ENCODE peak calls at places on chromosomes 12 and 14, in nine cellular contexts. D is hippocampal formation; C is HTR-8/SVneo; H is Daoy; O is kidney tubule cell; A is NCI-H774; Z is HCEC 1CT; L is CD4-positive, alpha-beta memory T cell; M is amygdala. T is an unnamed sample.

GRCh38 chr12:62284749-62285148 is 24.5 kb downstream of the USP15 start:
- DNase-seq in D (no peak), C (no peak), H (no peak), O (no peak), A (no peak), Z (no peak), L (no peak), M (no peak), T (no peak)

GRCh38 chr14:74980746-74981661 is 21.7 kb upstream of the EIF2B2 start:
- DNase-seq in D (no peak), C (peak), H (peak), O (peak), A (no peak), Z (peak), L (no peak), M (no peak), T (peak)

GRCh38 chr14:67557656-67558055 is 24.6 kb downstream of the PLEKHH1 start:
- DNase-seq in D (no peak), C (no peak), H (no peak), O (no peak), A (no peak), Z (no peak), L (no peak), M (no peak), T (no peak)

GRCh38 chr12:121295746-121296617 is 527 bp downstream of the CAMKK2 start:
- DNase-seq in D (no peak), C (peak), H (peak), O (peak), A (no peak), Z (no peak), L (peak), M (peak), T (peak)

GRCh38 chr12:103801709-103802585 is 39.1 kb downstream of the NT5DC3 start:
- DNase-seq in D (no peak), C (no peak), H (peak), O (peak), A (no peak), Z (no peak), L (no peak), M (no peak), T (peak)

GRCh38 chr12:118059645-118060275 is 1.2 kb downstream of the WSB2 start:
- DNase-seq in D (peak), C (no peak), H (peak), O (no peak), A (no peak), Z (no peak), L (no peak), M (no peak), T (no peak)

GRCh38 chr12:79125358-79125757 is 260.8 kb downstream of the SYT1 start:
- DNase-seq in D (no peak), C (no peak), H (no peak), O (no peak), A (no peak), Z (no peak), L (no peak), M (no peak), T (no peak)

GRCh38 chr12:92235703-92236472 is 90.2 kb upstream of the BTG1 start:
- DNase-seq in D (no peak), C (no peak), H (no peak), O (no peak), A (no peak), Z (no peak), L (no peak), M (no peak), T (no peak)

GRCh38 chr14:90402009-90402408 is 5.2 kb downstream of the CALM1 start:
- DNase-seq in D (no peak), C (no peak), H (no peak), O (no peak), A (no peak), Z (no peak), L (no peak), M (no peak), T (no peak)

GRCh38 chr12:115507951-115508722 is 769.4 kb downstream of the MED13L start:
- DNase-seq in D (peak), C (no peak), H (no peak), O (no peak), A (peak), Z (no peak), L (no peak), M (peak), T (no peak)

GRCh38 chr14:101175731-101176534 is 272.4 kb upstream of the RTL1 start:
- DNase-seq in D (no peak), C (no peak), H (no peak), O (no peak), A (peak), Z (no peak), L (no peak), M (no peak), T (no peak)

GRCh38 chr12:92943482-92944250 is 14.6 kb upstream of the EEA1 start:
- DNase-seq in D (no peak), C (no peak), H (no peak), O (no peak), A (no peak), Z (peak), L (no peak), M (no peak), T (peak)

GRCh38 chr14:21382886-21383847 is 652 bp downstream of the SUPT16H start:
- DNase-seq in D (no peak), C (peak), H (peak), O (peak), A (peak), Z (peak), L (peak), M (no peak), T (peak)

GRCh38 chr12:4244868-4245267 is 28.7 kb upstream of the CCND2 start:
- DNase-seq in D (no peak), C (no peak), H (no peak), O (no peak), A (no peak), Z (no peak), L (no peak), M (no peak), T (no peak)

GRCh38 chr14:73428354-73428824 is 30.0 kb downstream of the NUMB start:
- DNase-seq in D (no peak), C (no peak), H (no peak), O (peak), A (no peak), Z (no peak), L (no peak), M (no peak), T (peak)

GRCh38 chr14:72675126-72675525 is 218.8 kb downstream of the DPF3 start:
- DNase-seq in D (no peak), C (no peak), H (no peak), O (no peak), A (no peak), Z (no peak), L (no peak), M (no peak), T (no peak)

GRCh38 chr14:56342419-56342901 is 224.2 kb downstream of the PELI2 start:
- DNase-seq in D (no peak), C (no peak), H (no peak), O (no peak), A (no peak), Z (peak), L (no peak), M (no peak), T (peak)

GRCh38 chr12:39331539-39332261 is 111.2 kb downstream of the KIF21A start:
- DNase-seq in D (no peak), C (no peak), H (no peak), O (no peak), A (no peak), Z (no peak), L (peak), M (no peak), T (no peak)

GRCh38 chr12:123384318-123384993 is 524 bp downstream of the KMT5A start:
- DNase-seq in D (no peak), C (no peak), H (peak), O (peak), A (no peak), Z (no peak), L (no peak), M (no peak), T (no peak)

GRCh38 chr14:20499108-20499507 is 6.2 kb upstream of the RNASE10 start:
- DNase-seq in D (no peak), C (no peak), H (no peak), O (peak), A (no peak), Z (no peak), L (no peak), M (no peak), T (no peak)

GRCh38 chr12:75439048-75439447 is 41.5 kb upstream of the GLIPR1 start:
- DNase-seq in D (no peak), C (no peak), H (no peak), O (no peak), A (no peak), Z (peak), L (no peak), M (no peak), T (peak)

GRCh38 chr12:78290606-78291345 is 460.1 kb downstream of the NAV3 start:
- DNase-seq in D (no peak), C (no peak), H (peak), O (peak), A (no peak), Z (peak), L (no peak), M (no peak), T (peak)

GRCh38 chr12:110590806-110591326 is 7.7 kb upstream of the PPTC7 start:
- DNase-seq in D (peak), C (no peak), H (no peak), O (peak), A (no peak), Z (peak), L (peak), M (no peak), T (peak)